ENCODE peak calls at places on chromosomes 12 and 14, in six cellular contexts. A is hepatocyte, J is astrocyte, O is neural progenitor cell, G is left lung, I is A549. B is an unnamed sample. For H3K4me1, the result is how much of the 10 kb centered on the place peaks cover.

GRCh38 chr12:52186135-52186840 is 5.5 kb downstream of the KRT80 start:
- DNase-seq in A (peak), G (no peak), O (no peak), I (no peak), J (peak), B (no peak)

GRCh38 chr14:100824946-100825690 is 800 bp upstream of the MEG3 start:
- DNase-seq in G (no peak), O (no peak), I (no peak), J (no peak), A (no peak), B (no peak)

GRCh38 chr12:110756611-110757010 is 13.9 kb upstream of the PPP1CC start:
- DNase-seq in G (no peak), A (no peak), O (no peak), I (no peak), J (peak), B (no peak)

GRCh38 chr12:111942557-111942956 is 70.4 kb downstream of the TMEM116 start:
- DNase-seq in J (peak), A (peak), O (no peak), I (no peak), G (no peak), B (no peak)

GRCh38 chr12:38156497-38157245 is 159.9 kb upstream of the ALG10B start:
- DNase-seq in A (no peak), G (peak), I (no peak), O (no peak), J (no peak), B (no peak)

GRCh38 chr12:24480766-24481449 is 468.0 kb downstream of the BCAT1 start:
- DNase-seq in I (no peak), J (peak), A (no peak), O (no peak), G (no peak), B (no peak)

GRCh38 chr12:1350055-1350933 is 244.1 kb downstream of the FBXL14 start:
- DNase-seq in A (peak), J (peak), O (no peak), I (no peak), G (no peak), B (no peak)

GRCh38 chr12:48946943-48947342 is 10.3 kb downstream of the ARF3 start:
- DNase-seq in O (no peak), G (no peak), A (no peak), J (no peak), I (no peak), B (no peak)

GRCh38 chr12:31965090-31965489 is 5.9 kb downstream of the RESF1 start:
- DNase-seq in O (no peak), I (no peak), A (no peak), G (no peak), J (no peak), B (peak)

GRCh38 chr14:86826641-86827040 is 1166.3 kb downstream of the GALC start:
- DNase-seq in O (no peak), G (no peak), I (no peak), A (no peak), J (no peak), B (no peak)

GRCh38 chr12:62194031-62194430 is 66.2 kb upstream of the USP15 start:
- DNase-seq in O (no peak), J (no peak), A (no peak), I (no peak), G (no peak), B (no peak)

GRCh38 chr12:109721276-109721675 is 7.7 kb downstream of the FAM222A start:
- DNase-seq in O (no peak), J (no peak), I (no peak), G (no peak), A (no peak), B (no peak)
- H3K4me1 ChIP-seq in O (half or more), J (under half), I (under half), G (under half), A (under half), B (under half)

GRCh38 chr14:67079836-67080235 is 109.4 kb upstream of the GARIN2 start:
- DNase-seq in J (no peak), O (no peak), G (no peak), A (no peak), I (no peak), B (no peak)
- H3K4me3 ChIP-seq in J (no peak), O (no peak), G (no peak), A (no peak), I (no peak), B (no peak)

GRCh38 chr12:124510301-124510970 is 57.0 kb downstream of the NCOR2 start:
- DNase-seq in O (no peak), A (no peak), J (no peak), I (no peak), G (no peak), B (peak)
- H3K4me1 ChIP-seq in O (half or more), A (half or more), J (half or more), I (under half), G (under half), B (under half)

GRCh38 chr14:104978774-104979691 is 859 bp upstream of the AHNAK2 start:
- DNase-seq in G (peak), A (peak), I (no peak), O (peak), J (no peak), B (no peak)
- H3K4me3 ChIP-seq in G (no peak), A (peak), I (peak), O (peak), J (peak), B (peak)

GRCh38 chr14:66910306-66910705 is 278.9 kb upstream of the GARIN2 start:
- DNase-seq in G (no peak), A (no peak), O (no peak), I (no peak), J (no peak), B (no peak)
- H3K4me1 ChIP-seq in G (under half), A (under half), O (under half), I (under half), J (under half), B (under half)

B was measured in GM23338.